ENCODE peak calls at places on chromosomes 12 and 14, in seven cellular contexts. D, B, X, W, V, F and Y are unnamed samples. For H3K4me1, the result is how much of the 10 kb centered on the place peaks cover.

GRCh38 chr12:104220931-104221330 is 5.4 kb downstream of the TXNRD1 start:
- DNase-seq in X (no peak), F (no peak), D (no peak), V (no peak), W (no peak), B (no peak), Y (no peak)

GRCh38 chr12:88153959-88154358 is 11.9 kb downstream of the TMTC3 start:
- DNase-seq in W (peak), X (peak), F (no peak), V (peak), D (peak), B (peak), Y (no peak)

GRCh38 chr12:28563926-28564325 is 373.7 kb downstream of the CCDC91 start:
- DNase-seq in W (no peak), X (peak), D (no peak), V (no peak), B (peak), F (no peak), Y (no peak)

GRCh38 chr12:75790219-75790618 is 241.4 kb downstream of the PHLDA1 start:
- DNase-seq in D (no peak), V (no peak), W (no peak), X (no peak), F (no peak), B (peak), Y (peak)

GRCh38 chr12:26327975-26328635 is 132.7 kb downstream of the SSPN start:
- DNase-seq in V (no peak), X (no peak), D (no peak), F (no peak), B (no peak), W (no peak), Y (no peak)

GRCh38 chr12:4763549-4763948 is 43.3 kb downstream of the GALNT8 start:
- DNase-seq in D (peak), F (no peak), V (peak), X (no peak), W (peak), B (no peak), Y (no peak)

GRCh38 chr12:52371716-52372115 is 4.4 kb upstream of the KRT85 start:
- DNase-seq in F (no peak), W (no peak), D (no peak), B (no peak), X (no peak), V (no peak), Y (no peak)

GRCh38 chr12:113242018-113242418 is 20.8 kb downstream of the TPCN1 start:
- DNase-seq in D (no peak), W (no peak), V (no peak), X (peak), F (no peak), B (peak), Y (peak)

GRCh38 chr12:117674313-117674712 is 294.5 kb downstream of the KSR2 start:
- DNase-seq in W (no peak), B (no peak), D (no peak), X (peak), F (no peak), V (no peak), Y (no peak)

GRCh38 chr12:114764516-114764915 is 80.5 kb upstream of the TBX3 start:
- DNase-seq in W (peak), X (no peak), F (no peak), D (no peak), B (no peak), V (no peak), Y (no peak)

GRCh38 chr14:46344327-46344937 is 307.1 kb downstream of the RPL10L start:
- DNase-seq in B (peak), D (peak), X (peak), W (peak), V (peak), F (no peak), Y (peak)

GRCh38 chr14:72318648-72319047 is 386.4 kb downstream of the RGS6 start:
- DNase-seq in D (no peak), X (no peak), B (no peak), V (no peak), W (no peak), F (no peak), Y (no peak)

GRCh38 chr14:60315591-60315990 is 66.6 kb downstream of the PPM1A start:
- DNase-seq in X (no peak), F (no peak), W (peak), B (no peak), D (no peak), V (no peak), Y (no peak)

GRCh38 chr12:56723889-56724659 is 1.0 kb downstream of the NACA start:
- DNase-seq in F (no peak), X (peak), B (peak), D (no peak), V (peak), W (peak), Y (peak)

DNA sequence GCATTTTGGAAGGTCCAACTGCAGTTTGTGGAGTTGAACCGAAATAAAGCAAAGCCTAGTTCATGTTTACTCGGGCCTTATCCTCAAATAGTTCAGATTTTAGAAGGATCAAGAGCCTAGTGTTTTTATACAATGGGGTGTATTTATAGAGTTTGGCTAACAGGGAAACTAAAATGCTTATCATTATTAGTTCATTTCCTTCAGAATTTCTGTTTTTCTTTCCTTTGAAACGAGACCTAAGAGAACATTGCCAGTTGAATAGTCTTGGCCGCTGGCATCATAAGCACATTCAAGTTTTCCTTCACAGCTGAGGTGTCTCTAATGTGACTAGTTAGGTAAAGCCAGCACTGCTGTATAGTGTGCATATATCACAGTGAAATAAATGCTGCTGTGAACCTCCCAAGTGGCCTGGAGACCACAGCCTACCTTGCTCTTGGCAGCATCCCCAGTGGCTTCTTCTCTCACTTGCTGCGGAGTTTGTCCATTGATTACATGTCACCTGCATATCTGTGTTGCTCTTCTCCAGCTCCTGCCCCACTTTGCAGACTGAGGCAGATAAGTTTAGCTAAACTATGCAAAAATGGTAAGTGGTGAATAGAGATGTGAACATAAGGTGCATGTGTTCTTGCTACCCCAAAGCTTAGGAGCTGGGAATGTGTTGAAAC is 88.8 kb downstream of the ANO6 start:
- DNase-seq in B (no peak), D (no peak), F (no peak), V (no peak), X (no peak), W (no peak), Y (no peak)
- H3K4me1 ChIP-seq in B (under half), D (under half), F (under half), V (under half), X (under half), W (under half), Y (under half)

GRCh38 chr12:64821116-64821630 is 3.3 kb upstream of the TBC1D30 start:
- DNase-seq in V (no peak), F (no peak), W (no peak), X (no peak), B (no peak), D (no peak), Y (no peak)

GRCh38 chr12:64825143-64826011 is 930 bp downstream of the TBC1D30 start:
- DNase-seq in B (no peak), X (no peak), D (no peak), W (peak), F (no peak), V (no peak), Y (no peak)

GRCh38 chr12:64826234-64826633 is 1.8 kb downstream of the TBC1D30 start:
- DNase-seq in D (no peak), F (no peak), B (peak), X (peak), V (peak), W (peak), Y (peak)

GRCh38 chr12:64824130-64824499 is 332 bp upstream of the TBC1D30 start:
- DNase-seq in V (no peak), D (no peak), B (no peak), W (no peak), F (no peak), X (no peak), Y (no peak)

DNA sequence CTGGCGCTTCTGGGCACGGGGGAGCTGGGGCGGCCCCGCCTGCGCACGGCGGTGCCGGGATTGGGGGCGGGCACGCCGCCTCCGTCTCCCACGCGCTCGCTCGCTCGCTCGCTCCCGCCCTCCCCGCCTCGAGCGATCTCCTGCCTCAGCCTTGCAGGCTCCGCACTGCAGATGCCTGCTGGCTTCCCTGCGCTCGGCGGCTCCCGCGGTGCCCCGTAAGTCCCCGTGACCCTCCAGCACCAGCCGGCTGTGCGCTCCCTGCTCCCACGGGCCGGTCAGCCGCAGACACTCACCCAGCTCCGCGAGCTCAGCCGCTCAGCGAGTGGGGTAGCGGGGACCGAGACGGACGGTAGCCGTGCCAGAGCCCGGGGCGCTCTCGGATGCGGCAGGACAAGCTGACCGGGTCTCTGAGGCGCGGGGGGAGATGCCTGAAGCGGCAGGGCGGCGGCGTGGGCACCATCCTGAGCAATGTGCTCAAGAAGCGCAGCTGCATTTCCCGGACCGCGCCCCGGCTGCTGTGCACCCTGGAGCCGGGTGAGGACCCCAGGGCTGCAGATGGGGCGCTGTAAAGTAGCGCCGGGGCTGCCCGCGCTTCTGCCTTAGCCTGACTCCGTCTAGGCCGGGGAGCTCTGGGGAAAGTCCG is at the start of gene TBC1D30:
- DNase-seq in D (no peak), X (peak), B (peak), F (no peak), W (peak), V (peak), Y (no peak)
- TF ChIP-seq EZH2 in D (no peak), X (peak), B (no peak), F (peak), W (peak), V (peak), Y (peak)

GRCh38 chr12:204261-204678 is 9.7 kb downstream of the SLC6A12 start:
- DNase-seq in D (no peak), X (no peak), F (no peak), W (no peak), B (no peak), V (no peak), Y (no peak)

GRCh38 chr12:202081-202731 is 11.8 kb downstream of the SLC6A12 start:
- DNase-seq in X (no peak), V (no peak), W (peak), B (no peak), F (no peak), D (no peak), Y (no peak)

GRCh38 chr12:205026-205425 is 8.9 kb downstream of the SLC6A12 start:
- DNase-seq in X (no peak), B (no peak), V (no peak), F (no peak), D (no peak), W (no peak), Y (no peak)

GRCh38 chr12:203074-203461 is 10.9 kb downstream of the SLC6A12 start:
- DNase-seq in W (no peak), V (no peak), X (no peak), D (no peak), B (no peak), F (no peak), Y (no peak)

GRCh38 chr12:203462-204260 is 10.3 kb downstream of the SLC6A12 start:
- DNase-seq in F (no peak), D (no peak), X (no peak), B (no peak), V (peak), W (peak), Y (no peak)
- H3K4me3 ChIP-seq in F (no peak), D (no peak), X (peak), B (peak), V (peak), W (peak), Y (no peak)

GRCh38 chr12:15698377-15698867 is 90.8 kb downstream of the EPS8 start:
- DNase-seq in B (no peak), D (no peak), F (no peak), W (peak), V (no peak), X (no peak), Y (no peak)
- H3K4me1 ChIP-seq in B (half or more), D (half or more), F (under half), W (under half), V (under half), X (under half), Y (under half)

DNA sequence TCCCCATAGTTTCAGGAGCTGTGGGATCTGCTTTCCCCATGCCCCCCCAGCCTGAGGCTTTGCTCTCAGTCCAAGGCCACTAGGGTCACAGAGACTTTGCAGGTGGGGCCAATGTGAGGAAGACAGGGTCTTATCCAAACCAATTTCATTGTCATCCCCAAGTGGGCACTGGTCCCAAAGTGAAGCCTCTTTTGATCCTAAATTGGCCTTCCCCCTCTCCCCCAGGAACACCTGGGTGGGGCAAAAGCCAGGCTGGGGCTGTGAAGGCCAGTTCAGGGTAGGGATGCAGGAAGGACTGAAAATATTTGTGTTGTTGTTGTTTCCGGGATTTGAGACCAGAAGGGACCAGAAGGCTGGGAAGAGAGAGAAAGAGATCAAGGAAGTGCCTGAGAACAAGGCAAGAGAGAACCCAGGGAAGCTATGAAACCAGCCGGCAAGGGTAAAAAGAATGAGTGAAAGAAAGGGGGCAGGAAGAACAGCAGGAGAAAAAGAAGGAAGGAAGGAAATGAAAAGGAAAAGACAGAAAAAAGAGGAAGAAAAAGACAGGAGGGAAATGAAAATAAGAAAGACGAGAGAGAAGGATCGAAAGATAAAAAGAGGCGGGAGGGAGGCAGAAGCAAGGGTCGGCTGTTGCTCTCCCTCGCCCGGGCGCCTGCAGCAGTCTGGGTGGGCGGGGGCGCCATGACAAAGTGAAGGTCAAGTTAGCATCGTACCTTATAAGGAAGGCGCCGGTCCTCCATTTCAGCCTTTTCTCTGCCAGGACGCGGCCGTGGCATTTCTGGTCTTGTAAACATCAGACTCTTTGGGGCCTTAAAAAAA is 7.5 kb upstream of the HOXC11 start:
- DNase-seq in B (no peak), F (no peak), X (no peak), W (no peak), V (peak), D (no peak), Y (no peak)
- TF ChIP-seq EZH2 in B (peak), F (no peak), X (no peak), W (no peak), V (no peak), D (no peak), Y (no peak)

GRCh38 chr14:51069065-51069464 is 25.8 kb downstream of the TRIM9 start:
- DNase-seq in V (no peak), X (peak), B (peak), D (no peak), W (no peak), F (no peak), Y (no peak)
- H3K4me3 ChIP-seq in V (no peak), X (no peak), B (no peak), D (no peak), W (no peak), F (no peak), Y (no peak)